ENCODE peak calls at places on chromosomes 7 and 10, in ten cellular contexts. F is psoas muscle, P is mammary epithelial cell, M is Panc1, X is body of pancreas, B is astrocyte, G is heart right ventricle, T is BE2C, C is adrenal gland, R is ovary. A is an unnamed sample. For H3K4me1, the result is how much of the 10 kb centered on the place peaks cover.

GRCh38 chr7:106561151-106561550 is 99.8 kb downstream of the CCDC71L start:
- DNase-seq in X (no peak), M (no peak), C (no peak), G (no peak), P (no peak), B (no peak), T (no peak), F (no peak), R (no peak), A (no peak)

GRCh38 chr7:19698331-19698730 is 10.5 kb downstream of the POLR1F start:
- DNase-seq in G (no peak), T (no peak), R (no peak), F (no peak), P (no peak), X (no peak), C (no peak), M (no peak), B (no peak), A (no peak)

GRCh38 chr10:121927361-121927840 is 430 bp downstream of the ATE1 start:
- DNase-seq in M (no peak), R (peak), C (peak), X (peak), P (peak), F (peak), G (peak), B (peak), T (peak), A (no peak)

GRCh38 chr7:104901239-104901638 is 112.8 kb upstream of the KMT2E start:
- DNase-seq in T (no peak), P (no peak), X (no peak), G (no peak), F (no peak), C (no peak), B (no peak), R (no peak), M (no peak), A (no peak)

GRCh38 chr10:30155401-30155800 is 96.0 kb upstream of the JCAD start:
- DNase-seq in R (no peak), X (no peak), F (no peak), T (no peak), C (peak), B (peak), G (peak), P (no peak), M (no peak), A (no peak)

GRCh38 chr7:32477649-32477980 is 12.6 kb downstream of the LSM5 start:
- DNase-seq in T (no peak), X (no peak), M (no peak), P (no peak), G (no peak), C (no peak), F (no peak), B (no peak), R (no peak), A (no peak)

GRCh38 chr7:94088560-94088959 is 84.4 kb upstream of the BET1 start:
- DNase-seq in G (no peak), X (no peak), M (no peak), T (no peak), C (no peak), B (peak), F (no peak), P (no peak), R (no peak), A (no peak)

GRCh38 chr7:148623586-148624282 is 33.2 kb downstream of the C7orf33 start:
- DNase-seq in P (peak), T (no peak), R (no peak), G (no peak), B (peak), X (no peak), F (no peak), M (no peak), C (peak), A (no peak)

GRCh38 chr7:120783273-120783672 is 74.7 kb downstream of the TSPAN12 start:
- DNase-seq in C (no peak), P (no peak), X (no peak), G (no peak), M (no peak), B (no peak), F (no peak), R (no peak), T (no peak), A (no peak)

GRCh38 chr10:21402606-21403083 is 122.8 kb downstream of the SKIDA1 start:
- DNase-seq in M (no peak), F (no peak), B (peak), G (peak), P (peak), R (no peak), C (no peak), T (no peak), X (no peak), A (no peak)

GRCh38 chr7:5424689-5425506 is 1.3 kb upstream of the TNRC18 start:
- DNase-seq in G (peak), C (peak), B (no peak), P (peak), F (peak), T (no peak), X (peak), M (no peak), R (peak), A (peak)

GRCh38 chr10:22894714-22895113 is 33.1 kb upstream of the ARMC3 start:
- DNase-seq in P (peak), F (no peak), C (no peak), G (no peak), X (no peak), T (peak), R (no peak), M (no peak), B (no peak), A (no peak)

GRCh38 chr10:61958311-61958710 is 56.8 kb downstream of the ARID5B start:
- DNase-seq in B (no peak), F (no peak), M (no peak), G (no peak), R (no peak), C (no peak), P (no peak), X (no peak), T (no peak), A (no peak)

GRCh38 chr10:26863677-26864076 is 2.9 kb upstream of the ABI1 start:
- DNase-seq in G (no peak), P (no peak), R (no peak), B (no peak), C (no peak), F (no peak), X (no peak), M (no peak), T (no peak), A (no peak)

GRCh38 chr10:128099901-128100300 is 26.3 kb downstream of the MKI67 start:
- DNase-seq in B (no peak), T (no peak), R (no peak), G (no peak), C (no peak), P (no peak), F (no peak), M (no peak), X (no peak), A (no peak)
- H3K4me1 ChIP-seq in B (under half), T (under half), R (under half), G (under half), C (under half), P (under half), F (under half), M (under half), X (under half), A (under half)

DNA sequence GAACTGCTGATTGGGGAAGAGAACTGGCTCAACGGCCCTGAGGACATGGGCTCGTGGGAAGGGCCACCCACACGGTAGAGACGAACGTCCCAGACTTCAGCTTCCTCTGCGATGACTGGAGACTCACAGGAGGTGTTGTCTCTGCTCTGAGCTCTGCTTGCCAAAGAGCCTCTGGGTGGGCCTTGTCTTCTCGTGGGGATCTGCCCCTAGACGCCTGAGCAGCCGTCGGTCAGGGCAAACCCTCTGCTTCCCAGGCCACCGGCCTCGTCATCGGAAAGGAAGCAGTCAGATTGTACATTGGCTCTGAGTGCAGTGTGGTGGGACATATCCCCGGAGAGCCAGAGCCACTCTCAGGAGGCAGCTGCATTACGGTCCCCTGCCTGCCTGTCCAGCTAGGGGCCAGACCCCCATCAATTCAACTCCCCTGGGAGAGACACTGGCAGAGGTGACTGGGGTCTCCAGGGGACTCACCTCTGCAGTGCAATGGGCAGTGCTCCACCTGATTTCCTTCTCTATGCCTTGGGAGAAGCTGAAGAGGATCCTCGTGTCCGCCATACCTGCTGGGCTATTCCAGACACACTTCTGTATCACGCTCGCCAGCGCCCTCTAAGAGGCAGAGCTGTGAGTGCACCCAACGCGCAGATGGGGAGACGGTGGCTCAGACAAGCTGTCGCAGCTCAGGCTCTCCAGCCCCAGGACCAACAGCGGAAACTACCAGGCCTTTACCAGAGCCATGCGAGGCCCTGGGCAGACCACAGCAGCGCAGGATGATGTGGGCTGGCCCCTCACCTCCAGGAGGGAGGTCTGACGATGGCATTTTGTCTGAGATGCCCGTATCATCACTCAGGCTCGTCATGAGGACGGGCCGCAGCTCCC is 227.4 kb downstream of the TCERG1L start:
- DNase-seq in P (no peak), F (no peak), G (no peak), R (no peak), M (no peak), B (no peak), X (no peak), C (no peak), T (no peak), A (no peak)
- TF ChIP-seq CTCF in P (no peak), F (no peak), G (no peak), R (no peak), M (no peak), B (no peak), X (no peak), C (no peak), T (no peak), A (no peak)

DNA sequence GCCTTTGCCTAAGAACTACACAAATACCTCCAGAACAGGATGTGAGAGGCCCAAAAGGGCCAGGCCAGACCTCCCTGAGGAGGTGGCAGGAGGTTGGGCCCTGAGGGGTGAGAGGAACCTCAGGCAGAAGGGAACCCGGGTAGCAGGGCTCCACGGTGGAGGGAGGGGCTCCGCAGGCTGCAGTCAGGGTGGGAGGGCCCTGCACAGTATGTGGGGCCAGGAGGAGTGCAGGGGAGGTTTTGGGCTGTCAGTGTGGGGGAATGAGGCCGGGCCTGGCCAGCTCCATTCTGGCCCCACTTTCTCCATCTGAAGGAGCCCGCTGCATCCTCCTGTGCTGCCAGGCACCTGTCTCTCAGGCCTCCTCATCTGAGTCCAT is 25.9 kb downstream of the DNAJB12 start:
- DNase-seq in M (no peak), P (no peak), G (no peak), B (no peak), F (no peak), T (no peak), X (no peak), R (no peak), C (no peak), A (no peak)
- H3K4me1 ChIP-seq in M (half or more), P (half or more), G (under half), B (under half), F (half or more), T (half or more), X (half or more), R (under half), C (under half), A (half or more)

GRCh38 chr7:99461221-99461620 is 4.7 kb downstream of the ATP5MF start:
- DNase-seq in G (no peak), P (no peak), M (no peak), F (no peak), R (no peak), T (no peak), C (no peak), X (no peak), B (no peak), A (no peak)

GRCh38 chr7:99460651-99461050 is 5.3 kb downstream of the ATP5MF start:
- DNase-seq in P (no peak), T (no peak), M (no peak), G (no peak), F (no peak), X (no peak), C (no peak), B (no peak), R (no peak), A (no peak)

GRCh38 chr7:99457646-99458493 is 8.1 kb downstream of the ATP5MF start:
- DNase-seq in P (no peak), C (no peak), R (no peak), F (no peak), B (no peak), T (no peak), M (no peak), X (no peak), G (no peak), A (no peak)

GRCh38 chr7:99457050-99457645 is 8.8 kb downstream of the ATP5MF start:
- DNase-seq in B (no peak), R (no peak), X (no peak), G (no peak), C (no peak), T (no peak), P (no peak), M (no peak), F (no peak), A (no peak)

DNA sequence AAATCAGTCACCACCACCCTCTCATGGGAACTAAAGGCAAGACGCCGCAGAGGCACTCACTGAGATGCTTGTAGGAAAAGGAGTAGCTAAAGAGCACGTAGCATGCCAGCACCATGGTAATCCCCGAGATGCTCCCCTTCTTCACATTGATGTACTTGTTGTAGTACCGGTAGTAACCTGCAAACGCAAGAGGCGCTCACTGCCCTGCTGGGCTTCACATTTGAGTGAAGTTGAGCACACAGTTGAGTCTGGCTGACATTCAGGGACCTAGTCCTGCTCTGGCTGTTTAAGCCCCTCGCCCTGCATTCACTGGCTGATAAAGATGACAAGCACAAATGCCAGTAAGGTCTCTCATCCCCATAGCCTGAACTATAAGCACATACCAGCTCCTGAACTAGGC is 6.9 kb downstream of the ATP5MF start:
- DNase-seq in R (no peak), P (no peak), F (no peak), C (no peak), T (peak), B (no peak), X (no peak), G (no peak), M (no peak), A (no peak)
- TF ChIP-seq CTCF in R (no peak), P (no peak), F (peak), C (peak), T (peak), B (peak), X (no peak), G (no peak), M (no peak), A (no peak)

DNA sequence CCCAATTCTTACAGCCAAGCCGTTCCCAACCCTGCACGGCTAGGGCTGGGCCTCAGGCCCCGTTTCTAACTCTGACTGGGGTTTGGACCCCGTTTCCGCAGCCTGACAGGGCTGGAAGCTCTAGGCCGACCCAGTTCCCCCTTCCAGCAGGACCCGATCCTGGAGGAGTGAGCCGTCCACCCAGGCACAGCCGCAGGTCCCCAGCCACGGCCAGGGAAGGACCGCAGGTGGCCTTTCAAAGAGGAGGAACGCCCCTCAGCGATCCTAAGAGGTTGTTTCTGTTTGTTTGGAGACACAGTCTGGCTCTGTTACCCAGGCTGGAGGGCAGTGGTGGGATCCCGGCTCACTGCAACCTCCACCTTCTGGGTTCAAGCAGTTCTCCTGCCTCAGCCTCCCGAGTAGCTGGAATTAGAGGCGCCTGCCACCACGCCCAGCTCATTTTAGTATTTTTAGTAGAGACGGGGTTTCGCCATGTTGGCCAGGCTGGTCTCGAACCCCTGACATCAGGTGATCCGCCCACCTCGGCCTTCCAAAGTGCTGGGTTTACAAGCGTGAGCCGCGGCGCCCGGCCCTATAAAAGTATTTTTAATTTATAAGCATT is 778 bp upstream of the GET4 start:
- DNase-seq in T (no peak), C (no peak), X (no peak), B (no peak), R (peak), G (peak), M (no peak), P (no peak), F (no peak), A (no peak)
- H3K4me1 ChIP-seq in T (under half), C (under half), X (half or more), B (under half), R (under half), G (under half), M (under half), P (under half), F (under half), A (under half)

GRCh38 chr10:119274519-119275045 is 67.2 kb downstream of the GRK5 start:
- DNase-seq in R (no peak), M (no peak), G (no peak), X (no peak), C (no peak), T (no peak), P (no peak), F (no peak), B (no peak), A (no peak)
- TF ChIP-seq CTCF in R (no peak), M (no peak), G (no peak), X (no peak), C (no peak), T (no peak), P (no peak), F (no peak), B (no peak), A (no peak)

GRCh38 chr10:113004219-113004618 is 54.2 kb downstream of the TCF7L2 start:
- DNase-seq in C (no peak), X (no peak), F (no peak), M (no peak), T (no peak), B (no peak), P (no peak), G (no peak), R (no peak), A (no peak)
- H3K4me1 ChIP-seq in C (under half), X (under half), F (under half), M (half or more), T (under half), B (under half), P (under half), G (under half), R (under half), A (half or more)

DNA sequence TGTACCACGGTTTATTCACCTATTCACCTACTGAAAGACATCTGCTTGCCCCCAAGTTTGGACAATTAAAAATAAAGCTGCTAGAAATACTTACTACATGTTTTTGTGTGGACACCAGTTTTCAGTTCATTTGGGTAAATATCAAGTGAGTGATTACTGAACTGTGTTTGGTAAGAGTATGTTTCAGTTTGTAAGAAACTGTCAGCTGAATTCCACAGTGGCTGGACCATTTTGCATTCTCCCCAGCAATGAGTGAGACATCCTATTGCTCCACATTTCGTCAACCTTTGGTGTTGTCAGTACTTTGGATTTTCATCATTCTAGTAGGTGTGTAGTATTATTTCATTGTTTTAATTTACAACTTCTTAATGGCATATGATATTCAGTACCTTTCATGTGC is 17.4 kb upstream of the IKZF1 start:
- DNase-seq in T (no peak), F (no peak), R (no peak), X (no peak), B (no peak), G (no peak), C (no peak), P (no peak), M (no peak), A (no peak)
- TF ChIP-seq CTCF in T (no peak), F (no peak), R (no peak), X (no peak), B (no peak), G (no peak), C (no peak), P (no peak), M (no peak), A (no peak)

DNA sequence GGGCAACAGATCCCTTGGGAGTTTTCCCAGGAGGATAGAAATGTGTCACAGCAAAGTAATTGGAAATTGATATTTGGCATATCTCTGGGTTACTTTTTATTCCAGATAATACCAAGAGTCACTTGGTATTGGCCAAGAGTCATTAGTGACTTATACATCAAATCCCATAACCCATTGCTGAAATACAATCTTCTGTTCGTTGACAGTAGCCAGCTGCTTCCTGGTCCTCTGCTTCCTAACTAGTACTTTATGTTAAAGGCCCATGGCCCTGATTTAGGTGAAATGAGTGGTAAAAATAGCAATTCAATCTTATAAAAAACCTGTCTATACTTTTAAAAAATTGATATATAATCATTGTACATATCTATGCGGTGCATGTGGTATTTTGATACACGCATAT is 922.9 kb downstream of the LRMDA start:
- DNase-seq in M (no peak), P (no peak), B (no peak), F (no peak), T (no peak), G (no peak), C (no peak), X (no peak), R (no peak), A (no peak)
- H3K4me1 ChIP-seq in M (under half), P (under half), B (under half), F (under half), T (under half), G (under half), C (under half), X (under half), R (under half), A (under half)

DNA sequence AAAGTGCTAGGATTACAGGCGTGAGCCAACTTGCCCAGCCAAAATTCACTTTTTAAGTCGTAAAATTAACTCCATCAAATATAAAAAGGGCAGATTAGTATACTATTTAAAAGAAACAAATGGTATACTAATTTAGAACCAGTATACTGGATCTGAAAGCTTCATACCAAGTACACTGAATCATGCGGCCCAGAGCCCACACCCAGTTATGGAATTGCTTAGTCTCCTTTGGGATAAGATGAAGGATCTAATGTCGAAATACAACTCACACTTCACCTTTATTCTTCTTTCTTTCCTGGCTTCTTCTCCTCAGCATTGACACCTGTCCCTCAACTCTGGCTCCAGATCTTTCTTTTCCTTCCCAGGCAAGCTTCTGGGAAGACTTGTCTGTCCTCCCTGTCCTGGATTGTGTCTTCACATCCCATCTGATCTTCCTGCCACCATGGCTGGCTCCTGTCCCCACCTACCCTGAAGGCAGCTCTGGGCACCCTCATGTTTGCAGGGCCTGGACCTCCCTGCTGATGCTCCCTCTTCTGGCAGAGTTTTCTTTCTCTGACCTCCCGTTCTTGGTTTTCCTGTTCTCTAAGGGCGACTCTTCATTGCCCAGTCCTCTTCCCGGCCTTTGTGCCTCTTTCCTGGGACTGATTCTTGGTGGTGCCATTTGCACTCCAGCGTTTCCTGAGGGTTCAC is 57.8 kb upstream of the CTBP2 start:
- DNase-seq in X (no peak), T (no peak), R (no peak), F (no peak), M (no peak), B (peak), G (no peak), P (no peak), C (no peak), A (no peak)
- TF ChIP-seq CTCF in X (no peak), T (peak), R (no peak), F (no peak), M (no peak), B (no peak), G (no peak), P (no peak), C (no peak), A (no peak)

A was measured in tibial nerve.